ENCODE peak calls at places on chromosome 14, in seven cellular contexts. U, P, G, A, D, J and O are unnamed samples.

GRCh38 chr14:52895000-52895399 is 55.9 kb downstream of the FERMT2 start:
- DNase-seq in U (no peak), P (no peak), G (no peak), A (no peak), D (peak; percentile 66), J (no peak), O (no peak)

GRCh38 chr14:101577221-101577909 is 16.1 kb downstream of the DIO3 start:
- DNase-seq in U (no peak), P (no peak), G (no peak), A (no peak), D (no peak), J (no peak), O (no peak)

GRCh38 chr14:35932659-35933159 is 106.6 kb downstream of the BRMS1L start:
- DNase-seq in U (no peak), P (no peak), G (no peak), A (no peak), D (no peak), J (no peak), O (no peak)

GRCh38 chr14:89616425-89617141 is 199.6 kb upstream of the FOXN3 start:
- DNase-seq in U (no peak), P (no peak), G (no peak), A (no peak), D (peak; percentile 39), J (no peak), O (no peak)

GRCh38 chr14:104147346-104148125 is 9.1 kb downstream of the KIF26A start:
- DNase-seq in U (no peak), P (no peak), G (no peak), A (no peak), D (no peak), J (no peak), O (no peak)

GRCh38 chr14:55399183-55399582 is 12.4 kb downstream of the ATG14 start:
- DNase-seq in U (no peak), P (no peak), G (no peak), A (no peak), D (no peak), J (no peak), O (no peak)

GRCh38 chr14:70254476-70254961 is 65.8 kb upstream of the SLC8A3 start:
- DNase-seq in U (peak; percentile 75), P (peak; percentile 86), G (peak; percentile 40), A (no peak), D (peak; percentile 1), J (peak; percentile 27), O (peak; percentile 9)

GRCh38 chr14:92726135-92726932 is 22.1 kb downstream of the LGMN start:
- DNase-seq in U (peak; percentile 59), P (peak; percentile 82), G (peak; percentile 87), A (peak; percentile 87), D (peak; percentile 89), J (no peak), O (peak; percentile 78)

GRCh38 chr14:103367995-103368394 is 17.2 kb upstream of the MARK3 start:
- DNase-seq in U (no peak), P (no peak), G (no peak), A (no peak), D (peak; percentile 31), J (no peak), O (no peak)

GRCh38 chr14:56514663-56515371 is 64.8 kb upstream of the TMEM260 start:
- DNase-seq in U (no peak), P (no peak), G (no peak), A (no peak), D (peak; percentile 45), J (no peak), O (no peak)

GRCh38 chr14:81990312-81990761 is 456.7 kb upstream of the SEL1L start:
- DNase-seq in U (no peak), P (peak; percentile 45), G (peak; percentile 70), A (peak; percentile 6), D (peak; percentile 45), J (peak; percentile 25), O (peak; percentile 30)

GRCh38 chr14:53517276-53517960 is 364.3 kb upstream of the DDHD1 start:
- DNase-seq in U (no peak), P (no peak), G (no peak), A (no peak), D (peak; percentile 65), J (no peak), O (no peak)

GRCh38 chr14:91284791-91285548 is 40.5 kb upstream of the GPR68 start:
- DNase-seq in U (no peak), P (no peak), G (no peak), A (no peak), D (no peak), J (no peak), O (no peak)

GRCh38 chr14:52840916-52841315 is 49.5 kb upstream of the GNPNAT1 start:
- DNase-seq in U (no peak), P (no peak), G (peak; percentile 43), A (peak; percentile 33), D (peak; percentile 71), J (no peak), O (no peak)

GRCh38 chr14:54025661-54026060 is 69.0 kb upstream of the BMP4 start:
- DNase-seq in U (no peak), P (no peak), G (peak; percentile 25), A (peak; percentile 24), D (peak; percentile 5), J (no peak), O (no peak)

GRCh38 chr14:36646664-36647416 is 14.8 kb upstream of the PAX9 start:
- DNase-seq in U (no peak), P (no peak), G (no peak), A (no peak), D (no peak), J (no peak), O (no peak)

GRCh38 chr14:91228112-91229004 is 16.1 kb downstream of the GPR68 start:
- DNase-seq in U (no peak), P (no peak), G (no peak), A (no peak), D (peak; percentile 84), J (no peak), O (no peak)

GRCh38 chr14:26252176-26252575 is 345.7 kb downstream of the NOVA1 start:
- DNase-seq in U (no peak), P (no peak), G (no peak), A (no peak), D (no peak), J (no peak), O (no peak)

GRCh38 chr14:103101964-103102688 is 7.6 kb downstream of the EXOC3L4 start:
- DNase-seq in U (no peak), P (no peak), G (no peak), A (no peak), D (no peak), J (no peak), O (peak; percentile 8)

GRCh38 chr14:104876251-104876699 is 11.2 kb downstream of the CEP170B start:
- DNase-seq in U (no peak), P (no peak), G (no peak), A (peak; percentile 28), D (peak; percentile 16), J (no peak), O (peak; percentile 44)

GRCh38 chr14:69039287-69039628 is 60.2 kb upstream of the ACTN1 start:
- DNase-seq in U (no peak), P (no peak), G (no peak), A (peak; percentile 44), D (peak; percentile 76), J (no peak), O (no peak)

GRCh38 chr14:52950898-52951729 is at the start of gene FERMT2:
- DNase-seq in U (peak; percentile 93), P (peak; percentile 86), G (peak; percentile 89), A (peak; percentile 78), D (peak; percentile 82), J (peak; percentile 92), O (peak; percentile 92)

GRCh38 chr14:105477659-105478623 is 3.3 kb downstream of the CRIP2 start:
- DNase-seq in U (no peak), P (no peak), G (no peak), A (no peak), D (no peak), J (peak; percentile 47), O (no peak)

GRCh38 chr14:74241611-74242005 is 2.4 kb downstream of the VSX2 start:
- DNase-seq in U (no peak), P (no peak), G (no peak), A (no peak), D (no peak), J (no peak), O (no peak)

GRCh38 chr14:74240794-74241610 is 1.8 kb downstream of the VSX2 start:
- DNase-seq in U (no peak), P (no peak), G (no peak), A (no peak), D (no peak), J (no peak), O (no peak)

GRCh38 chr14:74237441-74237840 is 1.8 kb upstream of the VSX2 start:
- DNase-seq in U (no peak), P (no peak), G (no peak), A (no peak), D (no peak), J (no peak), O (no peak)

GRCh38 chr14:74239848-74240793 is 872 bp downstream of the VSX2 start:
- DNase-seq in U (no peak), P (no peak), G (no peak), A (no peak), D (no peak), J (no peak), O (no peak)

GRCh38 chr14:74238974-74239847 is at the start of gene VSX2:
- DNase-seq in U (no peak), P (no peak), G (no peak), A (no peak), D (no peak), J (no peak), O (no peak)
- TF ChIP-seq POLR2A in U (no peak), P (no peak), G (no peak), A (no peak), D (no peak), J (no peak), O (no peak)

DNA sequence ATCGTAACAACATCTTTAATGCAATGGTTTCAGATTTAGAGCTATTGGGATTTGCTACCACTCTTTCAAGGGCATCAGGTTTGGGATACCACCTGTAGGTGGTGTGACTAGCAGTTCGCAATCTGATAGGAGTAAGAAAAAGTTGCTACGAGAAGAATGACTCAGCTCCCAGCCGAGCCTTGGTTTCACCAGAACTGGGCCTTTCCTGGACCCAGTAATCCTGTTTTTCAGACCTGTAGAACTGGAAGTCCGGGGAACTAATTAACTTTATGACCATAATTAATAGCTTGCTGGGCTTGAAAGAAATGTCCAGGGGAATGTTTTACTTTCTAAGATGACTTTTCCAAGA is 770 bp downstream of the ABHD4 start:
- DNase-seq in U (no peak), P (peak; percentile 64), G (peak; percentile 61), A (peak; percentile 81), D (peak; percentile 71), J (no peak), O (no peak)
- TF ChIP-seq CTCF in U (peak; percentile 27), P (no peak), G (peak; percentile 27), A (peak; percentile 37), D (peak; percentile 33), J (no peak), O (no peak)

DNA sequence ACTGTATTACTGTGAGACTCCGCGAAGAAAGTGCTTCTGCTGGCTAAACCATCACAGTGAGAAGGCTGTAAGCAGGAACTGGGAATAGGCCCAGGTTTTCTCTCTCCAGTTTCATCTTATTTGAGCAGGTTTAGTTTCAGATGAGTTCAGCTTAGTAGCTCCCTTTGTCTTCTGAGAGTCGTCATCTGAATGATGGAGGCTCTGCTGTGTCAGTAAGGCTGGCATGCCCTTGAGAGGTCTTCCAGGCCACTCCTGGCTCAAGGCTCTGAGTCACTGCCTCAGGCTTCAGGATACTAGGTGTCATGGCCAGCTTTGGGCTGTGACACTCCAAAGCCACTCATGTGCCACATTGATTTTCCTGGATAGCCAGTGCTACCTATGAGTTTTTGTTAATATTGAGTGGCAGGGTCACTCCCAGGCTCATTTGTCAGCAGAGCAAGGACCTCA is 205.6 kb upstream of the RGS6 start:
- DNase-seq in U (no peak), P (no peak), G (peak; percentile 53), A (no peak), D (no peak), J (no peak), O (no peak)
- H3K27ac ChIP-seq in U (no peak overlapping the region), P (no peak overlapping the region), G (no peak overlapping the region), A (no peak overlapping the region), D (peak overlapping the region; percentile 26), J (no peak overlapping the region), O (no peak overlapping the region)

GRCh38 chr14:22821193-22822016 is 6.2 kb upstream of the SLC7A7 start:
- DNase-seq in U (no peak), P (peak; percentile 42), G (no peak), A (peak; percentile 55), D (no peak), J (no peak), O (no peak)
- TF ChIP-seq POLR2A in U (no peak), P (no peak), G (no peak), A (no peak), D (no peak), J (no peak), O (no peak)